ENCODE peak calls at places on chromosomes 16 and 17, in five cellular contexts. L, D, X, M and E are unnamed samples.

GRCh38 chr16:85986931-85987749 is 88.2 kb downstream of the IRF8 start:
- DNase-seq in L (no peak), D (peak), X (peak), M (peak), E (no peak)

GRCh38 chr16:24848065-24848464 is 2.3 kb downstream of the SLC5A11 start:
- DNase-seq in L (no peak), D (no peak), X (no peak), M (no peak), E (no peak)

GRCh38 chr16:72873853-72874252 is 174.1 kb downstream of the ZFHX3 start:
- DNase-seq in L (no peak), D (no peak), X (no peak), M (no peak), E (no peak)

GRCh38 chr17:7579839-7580630 is 597 bp downstream of the CD68 start:
- DNase-seq in L (no peak), D (no peak), X (no peak), M (no peak), E (no peak)

GRCh38 chr16:57801098-57801855 is 1.0 kb downstream of the KIFC3 start:
- DNase-seq in L (no peak), D (peak), X (no peak), M (no peak), E (no peak)

GRCh38 chr17:40019140-40019991 is 4.1 kb downstream of the CSF3 start:
- DNase-seq in L (no peak), D (peak), X (no peak), M (no peak), E (no peak)

GRCh38 chr16:81004646-81005353 is 1.9 kb downstream of the CMC2 start:
- DNase-seq in L (no peak), D (peak), X (no peak), M (no peak), E (no peak)

GRCh38 chr17:39688475-39688835 is 598 bp upstream of the PGAP3 start:
- DNase-seq in L (no peak), D (no peak), X (no peak), M (no peak), E (no peak)

GRCh38 chr16:57807252-57807967 is 5.1 kb upstream of the KIFC3 start:
- DNase-seq in L (no peak), D (no peak), X (no peak), M (no peak), E (no peak)

GRCh38 chr17:3754458-3755334 is 31.0 kb downstream of the HASPIN start:
- DNase-seq in L (peak), D (peak), X (peak), M (peak), E (peak)

GRCh38 chr16:79597277-79597676 is 3.3 kb downstream of the MAF start:
- DNase-seq in L (no peak), D (no peak), X (no peak), M (no peak), E (no peak)

GRCh38 chr17:61470530-61471136 is 18.4 kb downstream of the TBX4 start:
- DNase-seq in L (no peak), D (no peak), X (no peak), M (no peak), E (no peak)

GRCh38 chr17:44921122-44921882 is 6.0 kb upstream of the GFAP start:
- DNase-seq in L (no peak), D (peak), X (no peak), M (no peak), E (no peak)

GRCh38 chr17:74512624-74513084 is 18.6 kb downstream of the CD300LB start:
- DNase-seq in L (no peak), D (no peak), X (no peak), M (no peak), E (peak)

GRCh38 chr17:30278032-30278431 is 13.7 kb downstream of the BLMH start:
- DNase-seq in L (no peak), D (peak), X (no peak), M (no peak), E (no peak)

GRCh38 chr16:73433493-73434307 is 385.8 kb upstream of the ZFHX3 start:
- DNase-seq in L (no peak), D (no peak), X (no peak), M (no peak), E (no peak)

GRCh38 chr16:85722066-85722465 is 28.8 kb downstream of the C16orf74 start:
- DNase-seq in L (no peak), D (no peak), X (no peak), M (no peak), E (no peak)

GRCh38 chr16:31083981-31084380 is 4.8 kb downstream of the PRSS53 start:
- DNase-seq in L (no peak), D (no peak), X (no peak), M (no peak), E (no peak)
- TF ChIP-seq POLR2AphosphoS5 in L (no peak), D (no peak), X (no peak), M (no peak), E (no peak)

DNA sequence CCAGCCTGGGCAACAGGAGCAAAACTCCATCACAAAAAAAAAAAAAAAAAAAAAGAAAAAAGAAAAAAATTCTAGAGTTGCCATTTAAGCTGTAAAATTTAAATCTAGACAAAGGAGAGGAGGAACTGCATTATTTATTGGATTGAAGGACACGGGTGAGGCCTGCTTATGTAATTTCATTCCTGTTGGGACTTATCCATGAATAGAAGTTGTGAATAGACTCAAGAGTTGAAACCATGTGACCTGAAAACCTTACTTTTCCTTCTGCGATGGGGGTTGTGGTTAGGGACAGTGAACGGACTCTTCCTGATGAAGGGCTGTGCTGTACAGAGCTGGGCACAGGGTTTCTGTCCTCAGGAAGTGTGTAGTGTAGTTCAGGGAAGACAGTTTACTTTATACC is 22.5 kb downstream of the BANP start:
- DNase-seq in L (no peak), D (no peak), X (no peak), M (no peak), E (no peak)
- TF ChIP-seq POLR2AphosphoS5 in L (no peak), D (no peak), X (no peak), M (no peak), E (no peak)

DNA sequence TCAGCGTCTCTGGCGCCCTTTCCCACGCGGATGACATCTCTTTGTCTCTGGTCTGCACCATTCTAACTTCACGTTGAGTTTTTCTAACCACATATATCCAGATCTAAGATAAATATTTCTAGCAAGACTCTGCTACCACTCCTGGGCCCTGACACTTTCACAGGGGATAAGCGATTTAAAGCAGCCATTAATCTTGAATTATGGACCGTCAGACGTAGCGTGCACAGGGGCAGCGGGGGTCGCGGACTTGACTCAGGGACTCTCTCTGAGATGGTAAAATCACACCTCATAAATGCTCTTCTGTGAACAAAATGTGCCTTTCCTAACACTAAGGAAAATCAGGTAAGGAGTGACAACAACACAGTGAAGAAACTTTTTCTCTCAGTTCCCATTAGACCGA is 210.9 kb upstream of the ELAC2 start:
- DNase-seq in L (no peak), D (no peak), X (no peak), M (no peak), E (no peak)
- TF ChIP-seq POLR2AphosphoS5 in L (no peak), D (no peak), X (no peak), M (no peak), E (no peak)

GRCh38 chr17:28538296-28538895 is 14.0 kb downstream of the UNC119 start:
- DNase-seq in L (no peak), D (no peak), X (no peak), M (no peak), E (no peak)

GRCh38 chr17:28536532-28537218 is 15.7 kb downstream of the UNC119 start:
- DNase-seq in L (no peak), D (no peak), X (peak), M (no peak), E (no peak)

GRCh38 chr17:28540231-28540630 is 12.2 kb downstream of the UNC119 start:
- DNase-seq in L (no peak), D (peak), X (no peak), M (no peak), E (no peak)

GRCh38 chr17:28534740-28535375 is 17.6 kb downstream of the UNC119 start:
- DNase-seq in L (no peak), D (no peak), X (no peak), M (no peak), E (no peak)

GRCh38 chr17:28537219-28537610 is 15.2 kb downstream of the UNC119 start:
- DNase-seq in L (no peak), D (no peak), X (no peak), M (no peak), E (no peak)
- TF ChIP-seq POLR2AphosphoS5 in L (no peak), D (no peak), X (no peak), M (no peak), E (no peak)

GRCh38 chr16:2025878-2026460 is 733 bp upstream of the NHERF2 start:
- DNase-seq in L (no peak), D (no peak), X (no peak), M (no peak), E (no peak)

GRCh38 chr16:2027024-2028010 is 615 bp downstream of the NHERF2 start:
- DNase-seq in L (no peak), D (peak), X (no peak), M (no peak), E (no peak)

GRCh38 chr16:2025251-2025650 is 1.5 kb upstream of the NHERF2 start:
- DNase-seq in L (no peak), D (no peak), X (no peak), M (no peak), E (no peak)

GRCh38 chr16:2028146-2028545 is 1.4 kb downstream of the NHERF2 start:
- DNase-seq in L (no peak), D (no peak), X (no peak), M (no peak), E (no peak)

DNA sequence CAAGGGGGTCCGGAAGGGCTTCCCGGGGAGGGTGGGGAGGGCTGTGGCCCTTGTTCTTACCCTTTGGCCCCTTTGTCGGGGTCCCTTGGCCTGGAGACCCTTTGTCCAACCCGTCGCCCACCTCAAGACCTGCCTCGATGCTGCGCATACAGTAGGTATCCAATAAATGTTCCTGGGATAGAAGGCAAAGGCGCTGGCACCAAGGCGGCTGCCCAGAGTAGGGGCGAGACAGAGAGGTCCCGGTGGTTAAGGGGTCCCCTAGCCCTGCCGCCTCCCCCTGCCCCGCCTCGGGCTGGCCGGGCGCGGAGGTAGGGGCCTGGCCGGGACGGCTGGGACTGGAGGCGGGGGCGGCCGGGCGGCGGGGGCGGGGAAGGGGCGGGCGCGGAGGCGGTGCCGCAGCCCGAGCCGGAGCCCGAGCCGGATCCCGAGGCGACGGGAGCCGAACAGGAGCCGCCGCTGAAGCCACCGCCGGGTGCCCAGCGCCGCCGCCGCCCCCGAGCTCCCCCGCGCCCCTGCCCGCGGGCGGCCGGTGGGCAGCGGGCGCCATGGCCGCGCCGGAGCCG is at the start of gene NHERF2:
- DNase-seq in L (no peak), D (peak), X (peak), M (no peak), E (no peak)
- TF ChIP-seq POLR2AphosphoS5 in L (no peak), D (no peak), X (no peak), M (no peak), E (no peak)

GRCh38 chr16:63745456-63745855 is 1376.4 kb downstream of the CDH11 start:
- DNase-seq in L (no peak), D (no peak), X (no peak), M (no peak), E (no peak)

GRCh38 chr16:63749256-63749655 is 1372.6 kb downstream of the CDH11 start:
- DNase-seq in L (no peak), D (no peak), X (no peak), M (no peak), E (no peak)

GRCh38 chr16:63742150-63742549 is 1379.7 kb downstream of the CDH11 start:
- DNase-seq in L (no peak), D (no peak), X (no peak), M (no peak), E (no peak)

DNA sequence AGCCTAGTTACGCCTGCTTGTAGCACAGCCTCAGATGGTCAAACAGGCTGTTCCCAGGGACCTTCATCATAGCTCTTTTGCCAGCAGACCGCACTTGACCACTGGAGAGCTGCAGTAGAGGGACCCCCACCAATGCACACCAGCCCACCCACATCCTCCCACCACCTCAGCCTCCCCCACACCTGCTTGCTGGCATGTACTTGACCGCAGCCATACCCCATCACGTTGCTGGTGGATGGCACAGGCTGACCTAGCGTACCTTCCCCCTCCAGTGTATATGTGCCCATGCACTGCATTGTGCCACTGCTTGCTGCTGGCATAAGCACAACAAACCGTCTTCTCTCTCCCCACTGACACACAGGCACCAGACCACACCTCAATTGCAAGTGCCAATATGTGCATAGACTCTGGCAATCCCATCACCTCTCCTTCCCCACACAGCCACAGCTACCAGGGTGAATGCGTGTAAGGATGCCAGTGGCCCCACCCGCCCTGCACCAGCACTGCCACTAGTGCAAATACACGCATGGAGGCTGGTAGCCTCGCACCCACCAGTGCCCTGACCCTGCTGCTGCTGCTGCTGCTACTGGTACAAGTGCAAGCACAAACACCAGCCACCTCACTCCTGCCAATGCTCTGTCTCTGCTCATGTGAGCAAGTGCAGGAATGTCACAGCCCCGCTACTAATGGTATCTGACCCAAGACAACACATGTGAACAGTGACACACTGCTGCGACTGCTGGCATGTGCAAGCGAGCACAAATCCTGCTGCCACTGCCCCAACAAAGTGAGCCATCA is 1377.6 kb downstream of the CDH11 start:
- DNase-seq in L (no peak), D (no peak), X (no peak), M (no peak), E (no peak)
- TF ChIP-seq POLR2AphosphoS5 in L (no peak), D (no peak), X (no peak), M (no peak), E (no peak)

GRCh38 chr16:2857451-2858244 is at the start of gene PRSS22:
- DNase-seq in L (peak), D (peak), X (peak), M (no peak), E (no peak)
- TF ChIP-seq POLR2AphosphoS5 in L (no peak), D (no peak), X (no peak), M (no peak), E (no peak)

GRCh38 chr17:63695889-63696288 is 4.0 kb downstream of the LIMD2 start:
- DNase-seq in L (no peak), D (no peak), X (no peak), M (no peak), E (no peak)
- TF ChIP-seq POLR2AphosphoS5 in L (no peak), D (no peak), X (no peak), M (no peak), E (peak)

GRCh38 chr16:31402687-31403086 is 9.6 kb downstream of the ITGAD start:
- DNase-seq in L (no peak), D (no peak), X (no peak), M (no peak), E (no peak)

GRCh38 chr16:31407406-31407805 is 14.3 kb downstream of the ITGAD start:
- DNase-seq in L (no peak), D (no peak), X (no peak), M (no peak), E (no peak)

GRCh38 chr16:31401436-31401835 is 8.3 kb downstream of the ITGAD start:
- DNase-seq in L (no peak), D (no peak), X (no peak), M (no peak), E (no peak)

GRCh38 chr16:31403590-31404352 is 10.6 kb downstream of the ITGAD start:
- DNase-seq in L (no peak), D (no peak), X (no peak), M (no peak), E (no peak)

DNA sequence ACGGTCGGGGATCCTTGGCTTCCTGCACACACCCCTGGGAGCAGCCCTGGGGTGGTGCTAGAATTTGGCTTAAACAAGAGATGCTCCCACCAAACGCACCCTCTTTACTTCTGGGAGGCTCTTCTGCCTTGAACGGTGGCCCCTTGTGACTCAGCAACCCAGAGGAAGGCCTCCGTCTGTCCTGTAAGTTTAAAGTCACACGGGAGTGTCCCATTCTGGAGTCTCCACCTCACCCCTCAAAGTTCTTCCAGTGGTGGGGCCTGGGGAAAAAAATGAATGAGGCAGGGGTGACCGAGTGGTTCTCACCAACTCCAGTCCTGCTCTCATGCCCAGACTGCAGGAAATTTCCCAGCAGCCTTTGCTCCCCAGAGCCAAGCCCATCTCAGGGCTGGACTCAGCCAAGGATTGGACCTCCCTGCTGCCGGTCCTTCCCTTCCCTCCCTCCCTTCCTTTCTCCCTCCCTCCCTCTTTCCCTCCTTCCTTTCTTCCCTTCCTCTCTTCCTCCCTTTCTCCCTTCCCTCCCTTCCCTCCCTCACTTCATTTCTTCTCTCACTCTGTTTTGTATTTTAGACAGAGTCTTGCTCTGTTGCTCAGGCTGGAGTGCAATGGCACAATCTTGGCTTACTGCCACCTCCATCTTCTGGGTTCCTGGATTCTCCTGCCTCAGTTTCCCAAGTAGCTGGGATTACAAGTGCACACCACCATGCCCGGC is 11.4 kb downstream of the ITGAD start:
- DNase-seq in L (no peak), D (no peak), X (no peak), M (no peak), E (no peak)
- TF ChIP-seq POLR2AphosphoS5 in L (no peak), D (peak), X (no peak), M (no peak), E (no peak)

DNA sequence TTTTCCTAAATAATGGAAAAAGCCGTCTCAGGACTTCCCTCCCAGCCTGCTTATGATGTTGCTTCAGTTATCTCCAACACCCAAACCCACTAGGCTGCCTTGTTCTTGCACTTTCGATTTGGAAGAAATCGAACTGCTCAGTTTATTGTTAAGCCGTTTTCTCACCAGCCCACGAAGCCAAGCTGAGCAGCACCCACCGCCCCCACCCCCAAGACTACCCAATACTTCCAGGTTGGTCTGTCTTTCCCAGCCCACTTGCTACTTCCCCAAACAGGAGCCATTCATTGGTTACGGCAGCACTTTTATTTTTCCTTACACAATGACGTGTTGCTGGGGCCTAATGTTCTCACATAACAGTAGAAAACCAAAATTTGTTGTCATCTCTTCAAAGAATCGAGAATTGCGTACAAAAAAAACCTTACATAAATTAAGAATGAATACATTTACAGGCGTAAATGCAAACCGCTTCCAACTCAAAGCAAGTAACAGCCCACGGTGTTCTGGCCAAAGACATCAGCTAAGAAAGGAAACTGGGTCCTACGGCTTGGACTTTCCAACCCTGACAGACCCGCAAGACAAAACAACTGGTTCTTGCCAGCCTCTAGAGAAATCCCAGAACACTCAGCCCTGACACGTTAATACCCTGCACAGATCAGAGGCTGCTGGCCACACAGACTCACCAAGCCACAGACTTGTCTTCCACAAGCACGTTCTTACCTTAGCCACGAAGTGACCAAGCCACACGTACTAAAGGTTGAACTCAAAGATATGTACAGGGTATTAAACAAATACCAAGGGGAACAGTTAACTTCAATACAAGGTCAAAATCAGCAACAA is 2.7 kb downstream of the ACTG1 start:
- DNase-seq in L (no peak), D (no peak), X (no peak), M (no peak), E (peak)
- TF ChIP-seq POLR2AphosphoS5 in L (no peak), D (peak), X (no peak), M (no peak), E (peak)